ENCODE peak calls at places on chromosomes 1 and 21, in seven cellular contexts. One of them, this sample, is unnamed.
A peak's percentile ranks its signal among the peaks of the same experiment; 100 is the strongest.

GRCh38 chr1:175865041-175865766 is 121.8 kb upstream of the TNR start:
- DNase-seq in Calu3: no peak
- DNase-seq in Panc1: no peak
- DNase-seq in MV-4-11: no peak
- DNase-seq in fibroblast of lung: peak; percentile 14
- DNase-seq in GM03348: no peak
- DNase-seq in ELF-1: peak; percentile 86
- DNase-seq in this sample: no peak

GRCh38 chr21:26715878-26716506 is 129.2 kb downstream of the ADAMTS1 start:
- DNase-seq in ELF-1: peak; percentile 79
- DNase-seq in Calu3: peak; percentile 46
- DNase-seq in GM03348: peak; percentile 78
- DNase-seq in MV-4-11: no peak
- DNase-seq in Panc1: no peak
- DNase-seq in fibroblast of lung: peak; percentile 31
- DNase-seq in this sample: peak; percentile 49

GRCh38 chr1:201281573-201281972 is 1.7 kb upstream of the PKP1 start:
- DNase-seq in MV-4-11: no peak
- DNase-seq in ELF-1: no peak
- DNase-seq in GM03348: no peak
- DNase-seq in Calu3: no peak
- DNase-seq in fibroblast of lung: no peak
- DNase-seq in Panc1: no peak
- DNase-seq in this sample: no peak

GRCh38 chr1:168960595-168960994 is 145.9 kb upstream of the ATP1B1 start:
- DNase-seq in fibroblast of lung: no peak
- DNase-seq in ELF-1: no peak
- DNase-seq in Panc1: no peak
- DNase-seq in MV-4-11: no peak
- DNase-seq in Calu3: peak; percentile 22
- DNase-seq in GM03348: no peak
- DNase-seq in this sample: no peak

GRCh38 chr1:53413175-53414001 is 45.8 kb upstream of the DMRTB1 start:
- DNase-seq in MV-4-11: no peak
- DNase-seq in fibroblast of lung: peak; percentile 95
- DNase-seq in ELF-1: no peak
- DNase-seq in Calu3: no peak
- DNase-seq in Panc1: peak; percentile 82
- DNase-seq in GM03348: peak; percentile 77
- DNase-seq in this sample: no peak

GRCh38 chr1:104073463-104073902 is 323.8 kb downstream of the AMY1C start:
- DNase-seq in fibroblast of lung: no peak
- DNase-seq in Calu3: no peak
- DNase-seq in Panc1: no peak
- DNase-seq in ELF-1: no peak
- DNase-seq in GM03348: no peak
- DNase-seq in MV-4-11: no peak
- DNase-seq in this sample: no peak

GRCh38 chr1:153513666-153514065 is 22.1 kb downstream of the S100A6 start:
- DNase-seq in MV-4-11: no peak
- DNase-seq in GM03348: no peak
- DNase-seq in Panc1: no peak
- DNase-seq in ELF-1: no peak
- DNase-seq in Calu3: no peak
- DNase-seq in fibroblast of lung: no peak
- DNase-seq in this sample: no peak

GRCh38 chr1:97212671-97213070 is 491.1 kb downstream of the PTBP2 start:
- DNase-seq in MV-4-11: no peak
- DNase-seq in Calu3: no peak
- DNase-seq in Panc1: no peak
- DNase-seq in fibroblast of lung: no peak
- DNase-seq in GM03348: no peak
- DNase-seq in ELF-1: no peak
- DNase-seq in this sample: no peak

GRCh38 chr1:84254703-84255238 is 46.7 kb upstream of the SAMD13 start:
- DNase-seq in GM03348: no peak
- DNase-seq in Calu3: no peak
- DNase-seq in MV-4-11: no peak
- DNase-seq in ELF-1: no peak
- DNase-seq in Panc1: no peak
- DNase-seq in fibroblast of lung: no peak
- DNase-seq in this sample: no peak

GRCh38 chr1:85624361-85624760 is 43.8 kb downstream of the CCN1 start:
- DNase-seq in GM03348: no peak
- DNase-seq in Panc1: no peak
- DNase-seq in ELF-1: no peak
- DNase-seq in fibroblast of lung: peak; percentile 57
- DNase-seq in MV-4-11: no peak
- DNase-seq in Calu3: no peak
- DNase-seq in this sample: no peak